ENCODE peak calls at places on chromosomes 13 and 19, in five cellular contexts. Y, K, N, V and B are unnamed samples.

GRCh38 chr13:114068723-114069322 is 63.6 kb downstream of the RASA3 start:
- DNase-seq in V (no peak), K (no peak), N (peak; percentile 44), Y (no peak), B (no peak)

GRCh38 chr13:48216204-48216711 is 16.7 kb upstream of the ITM2B start:
- DNase-seq in Y (no peak), N (no peak), V (no peak), K (no peak), B (no peak)

GRCh38 chr19:28929026-28929425 is 283.9 kb downstream of the UQCRFS1 start:
- DNase-seq in V (no peak), K (no peak), N (no peak), Y (no peak), B (no peak)

GRCh38 chr13:84362777-84363176 is 480.5 kb upstream of the SLITRK1 start:
- DNase-seq in K (no peak), N (no peak), Y (no peak), V (no peak), B (no peak)

GRCh38 chr19:15449620-15450527 is at the start of gene WIZ:
- DNase-seq in N (peak; percentile 88), V (peak; percentile 66), Y (peak; percentile 88), K (no peak), B (peak; percentile 82)

GRCh38 chr19:3065675-3066357 is 3.5 kb upstream of the TLE5 start:
- DNase-seq in Y (peak; percentile 57), N (peak; percentile 77), K (no peak), V (no peak), B (peak; percentile 68)

GRCh38 chr19:6498294-6499036 is 3.6 kb downstream of the TUBB4A start:
- DNase-seq in Y (no peak), V (no peak), N (no peak), K (no peak), B (no peak)

GRCh38 chr13:37869756-37870488 is at the start of gene TRPC4:
- DNase-seq in N (peak; percentile 63), K (peak; percentile 62), Y (peak; percentile 31), V (peak; percentile 1), B (peak; percentile 42)

GRCh38 chr19:39038098-39038497 is 5.7 kb upstream of the FBXO27 start:
- DNase-seq in N (peak; percentile 73), Y (peak; percentile 58), V (peak; percentile 99), K (no peak), B (peak; percentile 66)

GRCh38 chr13:44448373-44448772 is 74.7 kb downstream of the SERP2 start:
- DNase-seq in K (no peak), V (no peak), Y (no peak), N (no peak), B (no peak)

GRCh38 chr19:6536138-6536671 is 5.4 kb downstream of the TNFSF9 start:
- DNase-seq in V (peak; percentile 70), K (no peak), Y (peak; percentile 50), N (peak; percentile 64), B (peak; percentile 60)

GRCh38 chr19:10000171-10000826 is 10.0 kb downstream of the COL5A3 start:
- DNase-seq in Y (peak; percentile 70), V (peak; percentile 74), K (no peak), N (peak; percentile 75), B (peak; percentile 65)

GRCh38 chr13:50244913-50245574 is 229.8 kb downstream of the KCNRG start:
- DNase-seq in V (peak; percentile 48), Y (peak; percentile 36), K (peak; percentile 33), N (peak; percentile 32), B (peak; percentile 85)

GRCh38 chr19:17687857-17688784 is at the start of gene UNC13A:
- DNase-seq in K (no peak), Y (peak; percentile 37), N (peak; percentile 45), V (peak; percentile 47), B (peak; percentile 52)
- H3K4me3 ChIP-seq in K (peak within 1 kb of the TSS; percentile 40), Y (peak within 1 kb of the TSS; percentile 5), N (no peak within 1 kb of the TSS), V (peak within 1 kb of the TSS; percentile 50), B (peak within 1 kb of the TSS; percentile 17)

GRCh38 chr13:85709072-85709471 is 90.1 kb downstream of the SLITRK6 start:
- DNase-seq in V (no peak), Y (no peak), N (no peak), K (no peak), B (no peak)
- H3K4me3 ChIP-seq in V (no peak overlapping the region), Y (no peak overlapping the region), N (no peak overlapping the region), K (no peak overlapping the region), B (no peak overlapping the region)

GRCh38 chr19:34387446-34387810 is 16.8 kb upstream of the PDCD2L start:
- DNase-seq in Y (no peak), K (no peak), V (no peak), N (no peak), B (no peak)
- H3K4me3 ChIP-seq in Y (no peak overlapping the region), K (no peak overlapping the region), V (no peak overlapping the region), N (no peak overlapping the region), B (no peak overlapping the region)

GRCh38 chr19:12763100-12763499 is 11.5 kb downstream of the BEST2 start:
- DNase-seq in Y (no peak), V (no peak), K (no peak), N (no peak), B (no peak)

GRCh38 chr19:12767150-12767549 is 8.2 kb downstream of the HOOK2 start:
- DNase-seq in Y (no peak), V (no peak), N (no peak), K (no peak), B (no peak)

GRCh38 chr19:12764698-12765097 is 10.7 kb downstream of the HOOK2 start:
- DNase-seq in K (no peak), Y (no peak), N (no peak), V (no peak), B (no peak)

GRCh38 chr19:12767666-12768065 is 7.7 kb downstream of the HOOK2 start:
- DNase-seq in N (no peak), Y (no peak), V (no peak), K (no peak), B (no peak)

GRCh38 chr19:12766051-12766521 is 9.3 kb downstream of the HOOK2 start:
- DNase-seq in N (peak; percentile 83), Y (peak; percentile 93), V (peak; percentile 82), K (no peak), B (peak; percentile 52)
- H3K4me3 ChIP-seq in N (no peak overlapping the region), Y (peak overlapping the region; percentile 30), V (peak overlapping the region; percentile 40), K (peak overlapping the region; percentile 57), B (no peak overlapping the region)

GRCh38 chr13:28093871-28094270 is 6.5 kb downstream of the FLT3 start:
- DNase-seq in Y (no peak), V (no peak), K (no peak), N (no peak), B (no peak)
- H3K4me3 ChIP-seq in Y (no peak overlapping the region), V (no peak overlapping the region), K (no peak overlapping the region), N (no peak overlapping the region), B (no peak overlapping the region)

DNA sequence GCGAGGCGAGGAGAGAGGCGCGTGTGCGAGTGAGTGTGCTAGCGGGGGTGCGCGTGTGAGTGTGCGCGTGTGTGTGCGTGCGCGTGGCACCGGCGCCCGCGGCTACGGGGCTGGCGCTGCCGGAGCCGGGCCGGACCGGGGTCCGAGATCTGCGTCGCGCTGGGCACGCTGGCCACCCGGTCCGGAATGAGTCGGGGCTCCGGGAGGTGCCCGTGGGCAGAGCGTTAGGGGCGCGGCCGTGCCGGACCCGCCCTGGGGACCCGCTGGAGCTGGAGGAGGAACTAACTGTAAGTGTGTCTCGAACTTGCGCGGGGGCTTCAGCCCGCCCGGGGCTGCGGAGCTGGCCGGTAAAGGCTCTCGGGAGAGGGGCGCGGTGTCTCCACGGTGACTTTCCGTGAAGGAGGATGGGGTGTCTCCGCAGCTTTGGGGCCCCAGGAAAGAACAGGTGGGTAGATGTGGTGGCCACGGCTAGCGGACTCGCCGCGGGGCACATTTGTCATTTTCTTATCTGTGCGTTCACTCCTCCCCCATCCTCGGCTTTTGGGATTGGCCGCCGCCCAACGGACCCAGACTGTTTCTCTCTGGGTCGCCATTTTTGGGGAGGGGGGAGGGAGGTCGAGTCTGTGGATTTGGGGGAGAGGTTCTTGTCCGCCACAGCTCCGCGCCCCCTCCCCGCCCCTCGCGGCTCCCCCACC is 10.1 kb upstream of the SOX1 start:
- DNase-seq in N (no peak), Y (no peak), V (no peak), K (no peak), B (no peak)
- H3K4me3 ChIP-seq in N (no peak overlapping the region), Y (peak overlapping the region; percentile 1), V (no peak overlapping the region), K (no peak overlapping the region), B (no peak overlapping the region)

DNA sequence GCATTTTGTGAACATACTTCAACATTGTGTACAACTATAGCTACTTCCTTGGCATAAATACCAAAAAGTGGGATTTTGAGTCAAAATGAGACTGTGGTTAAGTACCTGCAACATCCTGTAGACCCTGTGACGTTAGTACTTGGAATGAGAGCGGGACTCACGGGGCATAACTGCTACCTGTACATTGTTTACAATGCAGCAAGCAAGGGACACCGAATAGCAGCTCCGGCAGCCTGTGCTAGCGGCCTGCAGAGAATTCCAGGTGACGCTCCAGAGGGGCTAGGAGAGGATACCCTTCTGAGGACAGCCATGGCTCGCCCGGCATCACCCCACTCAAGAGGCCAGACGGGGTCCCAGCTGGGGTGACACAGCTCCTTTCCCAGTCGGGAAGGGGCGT is 821 bp upstream of the ZNF331 start:
- DNase-seq in Y (no peak), N (no peak), V (no peak), K (no peak), B (no peak)
- H3K4me3 ChIP-seq in Y (peak overlapping the region; percentile 60), N (peak overlapping the region; percentile 22), V (peak overlapping the region; percentile 56), K (peak overlapping the region; percentile 72), B (peak overlapping the region; percentile 88)

DNA sequence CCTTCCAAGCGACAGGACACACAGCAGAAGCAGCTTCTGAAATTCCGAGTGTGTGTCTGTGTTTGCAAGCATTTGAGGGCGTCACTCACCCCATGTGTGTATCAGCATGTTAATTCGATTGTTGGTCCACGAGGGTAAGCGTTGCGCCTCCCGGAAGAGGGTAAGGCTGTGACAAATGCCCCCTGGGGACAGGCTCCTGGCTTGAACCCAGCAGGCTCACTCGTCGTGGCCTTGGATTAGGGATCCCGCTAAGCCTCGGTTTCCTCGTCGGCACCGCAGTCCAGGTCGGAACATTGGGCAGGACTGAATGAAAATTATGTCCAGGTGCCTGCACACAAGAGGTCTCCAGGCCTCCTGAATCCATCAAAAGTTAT is 606 bp upstream of the STXBP2 start:
- DNase-seq in Y (no peak), K (no peak), V (no peak), N (no peak), B (no peak)
- H3K4me3 ChIP-seq in Y (peak overlapping the region; percentile 60), K (no peak overlapping the region), V (peak overlapping the region; percentile 64), N (no peak overlapping the region), B (peak overlapping the region; percentile 63)

GRCh38 chr13:80296638-80297037 is 44.3 kb downstream of the SPRY2 start:
- DNase-seq in N (no peak), Y (no peak), K (no peak), V (no peak), B (no peak)
- H3K4me3 ChIP-seq in N (no peak overlapping the region), Y (no peak overlapping the region), K (no peak overlapping the region), V (no peak overlapping the region), B (no peak overlapping the region)